ENCODE peak calls at places on chromosomes 5 and 9, in six cellular contexts. G is mammary epithelial cell, M is PC-3, P is endodermal cell, Y is GM23248, Q is mesendoderm. C is an unnamed sample. For H3K4me1, the result is how much of the 10 kb centered on the place peaks cover.

GRCh38 chr9:29778281-29778849 is 2205.1 kb upstream of the C9orf72 start:
- DNase-seq in P (no peak), Y (no peak), M (no peak), Q (peak), G (no peak), C (no peak)

GRCh38 chr5:97267767-97268166 is 84.7 kb upstream of the RIOK2 start:
- DNase-seq in P (no peak), Q (no peak), Y (no peak), M (no peak), G (no peak), C (no peak)

GRCh38 chr5:16744164-16744880 is 127.5 kb upstream of the RETREG1 start:
- DNase-seq in G (no peak), Q (no peak), P (no peak), M (no peak), Y (no peak), C (no peak)

GRCh38 chr5:139806111-139806510 is 10.5 kb downstream of the PSD2 start:
- DNase-seq in M (no peak), Y (no peak), Q (no peak), P (no peak), G (no peak), C (no peak)

GRCh38 chr9:78605029-78605930 is 308.4 kb downstream of the PSAT1 start:
- DNase-seq in P (no peak), Y (no peak), G (no peak), Q (peak), M (no peak), C (no peak)

GRCh38 chr5:105849701-105850100 is 1821.0 kb downstream of the EFNA5 start:
- DNase-seq in Q (no peak), P (no peak), G (no peak), M (peak), Y (peak), C (no peak)

GRCh38 chr5:35777358-35778087 is 79.2 kb upstream of the IL7R start:
- DNase-seq in Q (peak), G (peak), Y (peak), P (peak), M (peak), C (peak)

GRCh38 chr9:123541441-123541840 is 185.4 kb downstream of the CRB2 start:
- DNase-seq in M (no peak), Y (peak), Q (no peak), G (no peak), P (no peak), C (no peak)

GRCh38 chr5:7629559-7629958 is 221.4 kb downstream of the CFAP90 start:
- DNase-seq in G (no peak), Q (no peak), Y (no peak), M (no peak), P (no peak), C (peak)

GRCh38 chr5:174110290-174110689 is 64.8 kb downstream of the NSG2 start:
- DNase-seq in G (no peak), Y (no peak), M (no peak), Q (no peak), P (no peak), C (no peak)

GRCh38 chr5:80959768-80960442 is at the start of gene RASGRF2:
- DNase-seq in P (peak), G (no peak), Q (peak), Y (peak), M (no peak), C (no peak)

GRCh38 chr9:6956796-6957355 is 199.1 kb downstream of the KDM4C start:
- DNase-seq in Q (no peak), M (no peak), P (no peak), Y (no peak), G (no peak), C (no peak)

GRCh38 chr5:78243639-78244038 is 50.9 kb downstream of the AP3B1 start:
- DNase-seq in Y (peak), G (peak), P (no peak), Q (peak), M (peak), C (no peak)

GRCh38 chr9:131787838-131788237 is 48.0 kb upstream of the RAPGEF1 start:
- DNase-seq in G (no peak), Q (no peak), P (no peak), Y (no peak), M (no peak), C (no peak)

GRCh38 chr9:129178579-129178909 is 483 bp upstream of the IER5L start:
- DNase-seq in Y (no peak), G (no peak), M (no peak), P (no peak), Q (no peak), C (no peak)

GRCh38 chr9:124505901-124506346 is 1.3 kb downstream of the NR5A1 start:
- DNase-seq in P (no peak), G (no peak), Q (no peak), M (no peak), Y (no peak), C (no peak)

GRCh38 chr5:40221796-40222195 is 457.9 kb upstream of the PTGER4 start:
- DNase-seq in G (peak), Y (peak), P (no peak), Q (no peak), M (peak), C (no peak)

GRCh38 chr5:78610163-78610583 is 38.4 kb downstream of the LHFPL2 start:
- DNase-seq in P (no peak), M (no peak), Y (peak), G (no peak), Q (no peak), C (no peak)

GRCh38 chr9:77807295-77807694 is 159.2 kb upstream of the GNA14 start:
- DNase-seq in Q (no peak), M (peak), P (no peak), Y (peak), G (peak), C (no peak)

GRCh38 chr5:54090495-54091084 is 219.8 kb downstream of the ARL15 start:
- DNase-seq in Q (peak), P (no peak), M (peak), Y (peak), G (peak), C (no peak)

GRCh38 chr5:78677777-78678668 is 29.5 kb upstream of the LHFPL2 start:
- DNase-seq in M (peak), G (peak), Q (peak), Y (peak), P (no peak), C (no peak)

GRCh38 chr9:126406075-126406675 is 79.5 kb downstream of the MVB12B start:
- DNase-seq in M (no peak), G (no peak), P (no peak), Y (peak), Q (no peak), C (no peak)

GRCh38 chr9:95025213-95026170 is 292.0 kb downstream of the FANCC start:
- DNase-seq in Y (peak), G (peak), Q (peak), M (no peak), P (no peak), C (no peak)

GRCh38 chr5:80204808-80205614 is 50.8 kb downstream of the SERINC5 start:
- DNase-seq in G (no peak), M (no peak), P (peak), Q (peak), Y (no peak), C (no peak)

GRCh38 chr5:75690669-75691068 is 26.6 kb downstream of the POC5 start:
- DNase-seq in P (no peak), Q (no peak), M (no peak), Y (no peak), G (no peak), C (no peak)

GRCh38 chr5:119365847-119366536 is 10.2 kb downstream of the TNFAIP8 start:
- DNase-seq in Q (no peak), G (no peak), P (no peak), Y (no peak), M (no peak), C (no peak)

GRCh38 chr5:174195517-174195916 is 150.0 kb downstream of the NSG2 start:
- DNase-seq in Q (peak), Y (no peak), G (no peak), P (peak), M (no peak), C (no peak)

GRCh38 chr5:1670342-1670741 is 129.3 kb downstream of the MRPL36 start:
- DNase-seq in Q (no peak), M (no peak), P (no peak), G (peak), Y (peak), C (no peak)

GRCh38 chr5:14213253-14213652 is 70.1 kb downstream of the TRIO start:
- DNase-seq in G (no peak), Y (peak), P (no peak), Q (no peak), M (no peak), C (peak)

DNA sequence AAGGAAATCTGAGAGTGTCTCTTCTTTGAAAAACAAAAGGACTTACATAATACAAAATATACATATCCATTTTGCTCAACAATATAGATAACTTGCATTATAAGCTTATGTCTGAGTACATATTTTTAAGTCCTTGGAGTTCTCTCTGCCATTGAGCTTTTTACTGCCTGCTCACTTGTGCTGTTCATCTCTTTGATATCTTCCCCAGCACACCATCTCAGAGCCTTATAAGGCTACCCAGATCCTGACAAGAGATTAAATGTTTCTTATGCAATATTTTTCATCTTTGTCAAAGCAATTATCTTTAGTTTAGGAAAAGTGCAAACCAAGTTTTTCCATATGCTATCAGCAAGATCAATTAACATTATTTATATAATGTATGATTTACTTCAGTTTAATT is 60.7 kb upstream of the ITGA1 start:
- DNase-seq in Q (no peak), Y (no peak), P (no peak), M (no peak), G (no peak), C (no peak)
- H3K9ac ChIP-seq in Q (no peak), Y (no peak), P (no peak), M (peak), G (no peak), C (no peak)

GRCh38 chr5:31124906-31125305 is 68.6 kb upstream of the CDH6 start:
- DNase-seq in G (no peak), P (no peak), Q (no peak), M (no peak), Y (no peak), C (no peak)

GRCh38 chr5:31120642-31120948 is 72.9 kb upstream of the CDH6 start:
- DNase-seq in G (no peak), Q (no peak), M (no peak), Y (no peak), P (no peak), C (no peak)

GRCh38 chr5:31124026-31124425 is 69.5 kb upstream of the CDH6 start:
- DNase-seq in P (no peak), Y (no peak), M (no peak), G (no peak), Q (no peak), C (no peak)

GRCh38 chr5:31121224-31121623 is 72.3 kb upstream of the CDH6 start:
- DNase-seq in P (no peak), G (no peak), M (no peak), Y (no peak), Q (no peak), C (no peak)

GRCh38 chr5:31122998-31123950 is 70.2 kb upstream of the CDH6 start:
- DNase-seq in Y (peak), Q (no peak), P (no peak), G (no peak), M (peak), C (no peak)
- H3K27ac ChIP-seq in Y (no peak), Q (no peak), P (no peak), G (no peak), M (no peak), C (no peak)

GRCh38 chr5:135920199-135920598 is 24.6 kb upstream of the IL9 start:
- DNase-seq in G (no peak), M (no peak), P (no peak), Y (no peak), Q (no peak), C (no peak)

GRCh38 chr5:135916638-135917263 is 21.1 kb upstream of the IL9 start:
- DNase-seq in G (no peak), Q (no peak), Y (no peak), M (no peak), P (no peak), C (peak)

GRCh38 chr5:135915466-135916001 is 19.9 kb upstream of the IL9 start:
- DNase-seq in G (no peak), M (peak), Q (no peak), P (no peak), Y (peak), C (no peak)

GRCh38 chr5:135921388-135921787 is 25.7 kb upstream of the IL9 start:
- DNase-seq in G (peak), Q (no peak), P (no peak), M (peak), Y (peak), C (no peak)
- H3K4me1 ChIP-seq in G (under half), Q (under half), P (under half), M (under half), Y (under half), C (under half)

DNA sequence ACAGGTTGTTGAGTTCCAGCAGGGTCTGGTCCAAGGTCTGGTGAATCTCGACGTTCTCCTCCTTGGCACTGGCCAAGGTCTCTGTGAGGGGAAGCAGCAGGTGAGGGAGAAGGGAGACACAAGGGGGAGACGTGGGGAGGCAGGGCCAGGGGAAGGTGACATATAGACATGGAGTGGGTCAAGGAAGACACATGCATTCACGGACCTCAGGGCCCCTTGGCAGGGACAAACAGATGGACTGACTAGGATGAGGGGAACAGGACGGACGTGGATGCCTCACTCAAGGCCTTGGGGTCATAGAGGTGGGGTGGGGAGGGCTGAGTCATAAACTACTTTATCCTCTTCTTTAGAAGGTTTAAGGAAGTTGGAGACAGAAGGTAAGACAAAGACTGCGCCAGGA is 7.6 kb downstream of the TPM2 start:
- DNase-seq in P (no peak), Q (no peak), M (no peak), G (no peak), Y (no peak), C (no peak)
- H3K9ac ChIP-seq in P (no peak), Q (no peak), M (no peak), G (no peak), Y (no peak), C (no peak)

DNA sequence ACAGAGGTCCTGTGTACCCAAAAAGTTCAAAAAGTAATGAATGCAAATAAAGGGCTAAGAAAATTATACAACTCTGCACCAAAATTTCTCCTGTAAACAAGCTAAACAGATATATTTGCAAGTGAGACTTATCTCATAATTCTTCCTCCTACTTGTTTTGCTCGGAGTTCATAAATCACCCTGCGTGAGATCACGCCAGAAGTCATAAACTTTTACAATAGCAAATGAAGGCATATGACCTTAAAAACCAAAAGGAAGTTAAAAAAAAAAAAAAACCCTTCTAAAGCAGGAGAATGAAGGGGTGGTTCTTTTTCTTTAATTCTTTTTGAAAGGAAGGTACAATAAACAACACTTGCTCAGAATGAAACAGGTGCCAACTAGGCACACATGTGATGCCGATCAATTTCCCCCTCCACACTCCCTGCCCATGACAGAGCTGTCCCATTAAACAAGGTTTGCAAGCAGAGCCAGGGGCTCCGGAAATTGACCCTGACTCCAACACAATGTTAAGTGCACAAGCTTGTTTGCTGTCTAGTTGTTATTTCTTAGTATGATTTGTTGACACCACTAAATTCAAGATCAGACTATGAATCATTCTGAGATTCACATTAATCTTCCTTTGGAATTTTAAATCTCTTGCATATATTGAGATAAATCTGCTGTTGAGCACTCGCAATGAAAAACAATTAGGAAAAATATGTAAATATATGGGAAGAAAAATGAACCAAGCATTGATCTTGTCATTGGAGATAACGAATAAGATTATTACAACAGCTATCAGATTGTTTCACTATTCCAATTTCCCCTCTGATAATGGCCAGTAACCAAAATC is 46.3 kb downstream of the DROSHA start:
- DNase-seq in M (no peak), Y (no peak), Q (no peak), G (no peak), P (no peak), C (no peak)
- H3K27ac ChIP-seq in M (no peak), Y (no peak), Q (no peak), G (no peak), P (no peak), C (no peak)

GRCh38 chr9:115208503-115208902 is 90.5 kb upstream of the TNC start:
- DNase-seq in Q (no peak), M (peak), G (peak), P (no peak), Y (peak), C (no peak)

GRCh38 chr9:115212832-115213231 is 94.9 kb upstream of the TNC start:
- DNase-seq in M (no peak), G (no peak), P (no peak), Q (no peak), Y (no peak), C (peak)

GRCh38 chr9:115209601-115210306 is 91.8 kb upstream of the TNC start:
- DNase-seq in Y (peak), P (no peak), Q (peak), M (peak), G (peak), C (no peak)

GRCh38 chr9:115211413-115212204 is 93.7 kb upstream of the TNC start:
- DNase-seq in G (no peak), M (no peak), Y (peak), Q (no peak), P (no peak), C (peak)

DNA sequence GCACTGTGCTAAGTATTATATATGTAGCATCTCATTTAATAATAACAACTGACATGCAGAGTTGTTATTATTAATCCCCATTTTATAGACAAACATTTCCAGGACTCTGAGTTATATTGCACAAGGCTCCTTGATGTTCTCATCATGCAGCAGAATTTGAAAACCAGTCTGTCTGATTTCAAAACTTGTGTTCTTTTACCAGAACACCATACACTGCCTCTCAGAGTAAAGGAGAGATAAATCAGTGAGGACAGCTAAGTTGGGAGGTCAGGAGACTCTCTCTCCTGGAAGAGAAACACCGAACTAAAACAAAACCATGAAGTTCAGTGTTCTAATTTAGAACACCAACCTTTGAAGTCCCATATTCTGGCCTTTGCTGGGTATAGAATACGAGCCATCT is 92.7 kb upstream of the TNC start:
- DNase-seq in P (no peak), G (no peak), Q (no peak), M (no peak), Y (no peak), C (peak)
- H3K4me1 ChIP-seq in P (under half), G (under half), Q (under half), M (under half), Y (half or more), C (half or more)

C was measured in MM.1S.